ENCODE peak calls at places on chromosome 11, in seven cellular contexts. C, K, B, A, V, I and R are unnamed samples.

GRCh38 chr11:97909544-97910394 is 1111.0 kb upstream of the CNTN5 start:
- DNase-seq in A (no peak), K (peak), I (no peak), B (peak), V (no peak), C (no peak), R (no peak)

GRCh38 chr11:94553938-94554337 is 10.2 kb downstream of the FUT4 start:
- DNase-seq in K (peak), V (no peak), B (no peak), C (no peak), A (no peak), I (peak), R (no peak)

GRCh38 chr11:76495017-76495416 is 50.2 kb downstream of the EMSY start:
- DNase-seq in C (no peak), I (no peak), V (no peak), K (no peak), A (no peak), B (no peak), R (no peak)

GRCh38 chr11:76574406-76574805 is 96.1 kb downstream of the LRRC32 start:
- DNase-seq in I (no peak), K (peak), C (no peak), A (no peak), B (no peak), V (no peak), R (no peak)

GRCh38 chr11:47355283-47356128 is 3.0 kb upstream of the MYBPC3 start:
- DNase-seq in C (peak), V (peak), A (no peak), B (peak), K (peak), I (peak), R (no peak)

GRCh38 chr11:27158763-27159679 is 118.4 kb downstream of the BBOX1 start:
- DNase-seq in A (no peak), C (peak), B (peak), V (no peak), K (peak), I (peak), R (no peak)

GRCh38 chr11:59641156-59641555 is 25.6 kb upstream of the OSBP start:
- DNase-seq in B (no peak), V (no peak), I (no peak), C (no peak), K (no peak), A (no peak), R (no peak)

GRCh38 chr11:89495951-89496350 is 4.8 kb upstream of the NOX4 start:
- DNase-seq in K (peak), B (no peak), A (no peak), I (no peak), V (no peak), C (no peak), R (no peak)

GRCh38 chr11:69373251-69373635 is 79.3 kb downstream of the MYEOV start:
- DNase-seq in B (no peak), A (no peak), K (no peak), V (no peak), I (no peak), C (no peak), R (no peak)

GRCh38 chr11:1131033-1131911 is 26.5 kb upstream of the MUC5AC start:
- DNase-seq in A (no peak), C (no peak), B (peak), V (no peak), I (peak), K (no peak), R (no peak)

GRCh38 chr11:2796091-2796490 is 89.5 kb downstream of the CDKN1C start:
- DNase-seq in K (no peak), V (no peak), C (peak), A (no peak), B (no peak), I (no peak), R (no peak)

GRCh38 chr11:64141081-64141783 is 24.7 kb downstream of the MACROD1 start:
- DNase-seq in B (no peak), I (no peak), C (no peak), A (no peak), K (no peak), V (no peak), R (no peak)

GRCh38 chr11:94402355-94402754 is 1.1 kb upstream of the GPR83 start:
- DNase-seq in I (no peak), C (no peak), K (no peak), A (no peak), B (peak), V (no peak), R (no peak)

GRCh38 chr11:33376331-33377099 is 119.3 kb downstream of the HIPK3 start:
- DNase-seq in A (no peak), V (no peak), B (peak), I (peak), C (no peak), K (peak), R (no peak)

GRCh38 chr11:119318240-119319135 is 1.6 kb upstream of the MCAM start:
- DNase-seq in I (peak), K (peak), C (peak), B (no peak), A (no peak), V (no peak), R (no peak)

GRCh38 chr11:115153135-115153534 is 351.1 kb downstream of the CADM1 start:
- DNase-seq in K (no peak), V (no peak), B (no peak), I (no peak), C (no peak), A (no peak), R (no peak)

GRCh38 chr11:117842131-117842941 is 17.8 kb upstream of the FXYD2 start:
- DNase-seq in A (no peak), V (no peak), I (no peak), B (no peak), K (no peak), C (no peak), R (no peak)

GRCh38 chr11:62150887-62151736 is 27.3 kb downstream of the INCENP start:
- DNase-seq in V (no peak), C (no peak), I (no peak), B (no peak), A (no peak), K (no peak), R (no peak)

GRCh38 chr11:134691985-134692384 is 279.9 kb upstream of the B3GAT1 start:
- DNase-seq in K (peak), B (no peak), I (no peak), A (no peak), C (no peak), V (no peak), R (no peak)

GRCh38 chr11:111312076-111312475 is 13.7 kb downstream of the POU2AF3 start:
- DNase-seq in B (no peak), V (no peak), C (no peak), I (no peak), K (no peak), A (no peak), R (no peak)

GRCh38 chr11:20873054-20873453 is 203.7 kb downstream of the NELL1 start:
- DNase-seq in B (peak), C (no peak), A (no peak), K (no peak), V (no peak), I (peak), R (no peak)

GRCh38 chr11:67438121-67438902 is 830 bp upstream of the PTPRCAP start:
- DNase-seq in I (no peak), K (no peak), C (peak), B (no peak), A (peak), V (peak), R (peak)

GRCh38 chr11:34680206-34680605 is 59.3 kb downstream of the EHF start:
- DNase-seq in K (no peak), B (peak), I (no peak), A (no peak), V (no peak), C (no peak), R (no peak)

GRCh38 chr11:93005239-93005638 is 35.8 kb downstream of the MTNR1B start:
- DNase-seq in V (no peak), K (peak), I (no peak), A (no peak), B (no peak), C (no peak), R (no peak)

GRCh38 chr11:129992161-129992944 is 10.3 kb downstream of the PRDM10 start:
- DNase-seq in K (peak), I (peak), B (peak), V (peak), A (peak), C (peak), R (peak)

GRCh38 chr11:99960536-99960935 is 726.6 kb upstream of the ARHGAP42 start:
- DNase-seq in C (no peak), A (no peak), K (no peak), V (no peak), I (no peak), B (no peak), R (no peak)

GRCh38 chr11:20647976-20648565 is 21.3 kb upstream of the NELL1 start:
- DNase-seq in V (peak), K (peak), B (peak), C (peak), I (peak), A (no peak), R (no peak)

GRCh38 chr11:110026823-110027626 is 66.2 kb upstream of the ZC3H12C start:
- DNase-seq in I (no peak), B (no peak), V (no peak), C (no peak), K (no peak), A (no peak), R (no peak)

GRCh38 chr11:77789731-77790476 is 30.6 kb downstream of the RSF1 start:
- DNase-seq in V (no peak), B (no peak), C (no peak), A (no peak), K (no peak), I (no peak), R (no peak)

GRCh38 chr11:20050551-20051333 is 109.5 kb downstream of the DBX1 start:
- DNase-seq in C (no peak), A (no peak), B (no peak), V (no peak), K (no peak), I (no peak), R (no peak)